ENCODE peak calls at places on chromosomes 1 and 21, in four cellular contexts. One of them, this sample, is unnamed.
A peak's percentile ranks its signal among the peaks of the same experiment; 100 is the strongest.

GRCh38 chr1:34162852-34163766 is 1.9 kb downstream of the CSMD2 start:
- DNase-seq in stimulated activated CD4-positive, alpha-beta T cell treated with anti-CD3 and anti-CD28 coated beads, Interleukin-1b, Interleukin-23, amount 100 ng/mL, for 24 hours: no peak
- DNase-seq in astrocyte: peak; percentile 95
- DNase-seq in iris pigment epithelial cell: peak; percentile 91
- DNase-seq in this sample: no peak

GRCh38 chr1:84164156-84164555 is 20.1 kb downstream of the PRKACB start:
- DNase-seq in stimulated activated CD4-positive, alpha-beta T cell treated with anti-CD3 and anti-CD28 coated beads, Interleukin-1b, Interleukin-23, amount 100 ng/mL, for 24 hours: no peak
- DNase-seq in astrocyte: no peak
- DNase-seq in iris pigment epithelial cell: no peak
- DNase-seq in this sample: no peak

GRCh38 chr21:14866859-14867560 is 197.8 kb downstream of the NRIP1 start:
- DNase-seq in iris pigment epithelial cell: no peak
- DNase-seq in stimulated activated CD4-positive, alpha-beta T cell treated with anti-CD3 and anti-CD28 coated beads, Interleukin-1b, Interleukin-23, amount 100 ng/mL, for 24 hours: no peak
- DNase-seq in astrocyte: no peak
- DNase-seq in this sample: no peak

GRCh38 chr1:113147826-113148225 is 74.8 kb downstream of the LRIG2 start:
- DNase-seq in stimulated activated CD4-positive, alpha-beta T cell treated with anti-CD3 and anti-CD28 coated beads, Interleukin-1b, Interleukin-23, amount 100 ng/mL, for 24 hours: no peak
- DNase-seq in astrocyte: no peak
- DNase-seq in iris pigment epithelial cell: no peak
- DNase-seq in this sample: no peak

GRCh38 chr1:235898126-235898525 is 31.4 kb upstream of the LYST start:
- DNase-seq in stimulated activated CD4-positive, alpha-beta T cell treated with anti-CD3 and anti-CD28 coated beads, Interleukin-1b, Interleukin-23, amount 100 ng/mL, for 24 hours: no peak
- DNase-seq in astrocyte: peak; percentile 50
- DNase-seq in iris pigment epithelial cell: no peak
- DNase-seq in this sample: no peak

GRCh38 chr1:97911266-97912215 is 9.3 kb downstream of the DPYD start:
- DNase-seq in iris pigment epithelial cell: no peak
- DNase-seq in astrocyte: peak; percentile 30
- DNase-seq in stimulated activated CD4-positive, alpha-beta T cell treated with anti-CD3 and anti-CD28 coated beads, Interleukin-1b, Interleukin-23, amount 100 ng/mL, for 24 hours: no peak
- DNase-seq in this sample: no peak

GRCh38 chr1:202806845-202807366 is 1.3 kb downstream of the KDM5B start:
- DNase-seq in iris pigment epithelial cell: peak; percentile 17
- DNase-seq in stimulated activated CD4-positive, alpha-beta T cell treated with anti-CD3 and anti-CD28 coated beads, Interleukin-1b, Interleukin-23, amount 100 ng/mL, for 24 hours: no peak
- DNase-seq in astrocyte: no peak
- DNase-seq in this sample: no peak

GRCh38 chr1:230105754-230106625 is 39.0 kb downstream of the GALNT2 start:
- DNase-seq in astrocyte: peak; percentile 92
- DNase-seq in iris pigment epithelial cell: peak; percentile 89
- DNase-seq in stimulated activated CD4-positive, alpha-beta T cell treated with anti-CD3 and anti-CD28 coated beads, Interleukin-1b, Interleukin-23, amount 100 ng/mL, for 24 hours: no peak
- DNase-seq in this sample: no peak

GRCh38 chr1:68293609-68294353 is 61.5 kb upstream of the WLS start:
- DNase-seq in astrocyte: peak; percentile 62
- DNase-seq in iris pigment epithelial cell: peak; percentile 59
- DNase-seq in stimulated activated CD4-positive, alpha-beta T cell treated with anti-CD3 and anti-CD28 coated beads, Interleukin-1b, Interleukin-23, amount 100 ng/mL, for 24 hours: no peak
- DNase-seq in this sample: no peak